ENCODE peak calls at places on chromosomes 4 and X, in five cellular contexts. S is neuronal stem cell, J is T47D, E is GM12865, Z is A549. L is an unnamed sample.
A peak's percentile ranks its signal among the peaks of the same experiment; 100 is the strongest.

GRCh38 chr4:140049024-140049923 is 104.7 kb downstream of the MAML3 start:
- DNase-seq in S (peak; percentile 57), J (no peak), E (peak; percentile 20), Z (peak; percentile 91), L (peak; percentile 34)

GRCh38 chr4:113232194-113232593 is 182.7 kb downstream of the ANK2 start:
- DNase-seq in S (no peak), J (no peak), E (no peak), Z (no peak), L (no peak)

GRCh38 chrX:66632473-66632872 is 6.4 kb downstream of the EDA2R start:
- DNase-seq in S (no peak), J (no peak), E (no peak), Z (no peak), L (no peak)

GRCh38 chr4:146637853-146638800 is 566 bp upstream of the POU4F2 start:
- DNase-seq in S (no peak), J (no peak), E (no peak), Z (no peak), L (no peak)

GRCh38 chr4:94519925-94520789 is 68.4 kb downstream of the PDLIM5 start:
- DNase-seq in S (no peak), J (no peak), E (peak; percentile 8), Z (no peak), L (no peak)

GRCh38 chr4:15035152-15035551 is 32.9 kb downstream of the CPEB2 start:
- DNase-seq in S (no peak), J (no peak), E (no peak), Z (no peak), L (no peak)

GRCh38 chr4:161186750-161187149 is 977.0 kb downstream of the FSTL5 start:
- DNase-seq in S (no peak), J (no peak), E (no peak), Z (no peak), L (no peak)

GRCh38 chr4:77921701-77922100 is 59.1 kb downstream of the MRPL1 start:
- DNase-seq in S (no peak), J (peak; percentile 11), E (no peak), Z (peak; percentile 81), L (no peak)

GRCh38 chrX:108437789-108438623 is at the start of gene COL4A6:
- DNase-seq in S (peak; percentile 45), J (no peak), E (no peak), Z (peak; percentile 49), L (peak; percentile 23)

GRCh38 chr4:3293410-3294391 is 880 bp downstream of the RGS12 start:
- DNase-seq in S (no peak), J (no peak), E (no peak), Z (no peak), L (no peak)

GRCh38 chr4:53863163-53863562 is 201.2 kb downstream of the CHIC2 start:
- DNase-seq in S (no peak), J (no peak), E (no peak), Z (no peak), L (no peak)

GRCh38 chrX:30593435-30594200 is 16.1 kb upstream of the TASL start:
- DNase-seq in S (no peak), J (no peak), E (peak; percentile 73), Z (no peak), L (no peak)

GRCh38 chr4:80183196-80184052 is 13.9 kb upstream of the PRDM8 start:
- DNase-seq in S (no peak), J (no peak), E (no peak), Z (no peak), L (no peak)

L was measured in HuH-7.